ENCODE peak calls at places on chromosomes 5 and 9, in seven cellular contexts. L is HEK293T; M is stimulated activated CD4-positive, alpha-beta T cell treated with anti-CD3 and anti-CD28 coated beads, Interleukin-1b, Interleukin-23, amount 100 ng/mL, for 4 hours; G is KBM-7; B is hypothalamus; D is progenitor cell of endocrine pancreas; A is endothelial cell. Y is an unnamed sample.
A peak's percentile ranks its signal among the peaks of the same experiment; 100 is the strongest.

GRCh38 chr5:141403387-141403786 is 809 bp downstream of the PCDHGA9 start:
- DNase-seq in L (no peak), M (no peak), G (no peak), B (no peak), D (no peak), A (no peak), Y (no peak)

GRCh38 chr9:34430843-34431437 is 27.4 kb downstream of the FAM219A start:
- DNase-seq in L (peak; percentile 39), M (no peak), G (peak; percentile 45), B (peak; percentile 33), D (peak; percentile 44), A (peak; percentile 57), Y (no peak)

GRCh38 chr5:146878471-146879172 is at the start of gene PPP2R2B:
- DNase-seq in L (peak; percentile 14), M (no peak), G (no peak), B (peak; percentile 76), D (peak; percentile 40), A (peak; percentile 33), Y (no peak)

GRCh38 chr9:120386390-120387131 is 193.4 kb downstream of the CDK5RAP2 start:
- DNase-seq in L (no peak), M (no peak), G (no peak), B (no peak), D (no peak), A (no peak), Y (no peak)

GRCh38 chr9:79639354-79639753 is 67.6 kb downstream of the TLE4 start:
- DNase-seq in L (no peak), M (no peak), G (no peak), B (no peak), D (no peak), A (no peak), Y (no peak)

GRCh38 chr5:115894342-115894741 is 52.6 kb downstream of the AP3S1 start:
- DNase-seq in L (no peak), M (no peak), G (no peak), B (no peak), D (no peak), A (no peak), Y (no peak)

GRCh38 chr5:83562817-83563557 is 91.4 kb downstream of the VCAN start:
- DNase-seq in L (no peak), M (no peak), G (no peak), B (peak; percentile 27), D (no peak), A (no peak), Y (no peak)

GRCh38 chr5:127647361-127647958 is 1.4 kb upstream of the CTXN3 start:
- DNase-seq in L (no peak), M (no peak), G (no peak), B (no peak), D (no peak), A (no peak), Y (no peak)

GRCh38 chr5:177389368-177390169 is 5.3 kb downstream of the SLC34A1 start:
- DNase-seq in L (no peak), M (no peak), G (no peak), B (no peak), D (no peak), A (no peak), Y (no peak)

GRCh38 chr9:36151306-36152210 is 15.0 kb downstream of the GLIPR2 start:
- DNase-seq in L (no peak), M (peak; percentile 79), G (peak; percentile 87), B (peak; percentile 31), D (no peak), A (no peak), Y (peak; percentile 88)